ENCODE peak calls at places on chromosomes 11 and 22, in seven cellular contexts. Q, C, E, W, V, F and Y are unnamed samples.
A peak's percentile ranks its signal among the peaks of the same experiment; 100 is the strongest.

GRCh38 chr11:13687271-13687670 is 18.8 kb downstream of the FAR1 start:
- DNase-seq in Q (no peak), C (no peak), E (no peak), W (no peak), V (no peak), F (peak; percentile 57), Y (no peak)

GRCh38 chr11:132501356-132501755 is 1030.9 kb downstream of the OPCML start:
- DNase-seq in Q (no peak), C (no peak), E (no peak), W (no peak), V (no peak), F (no peak), Y (no peak)

GRCh38 chr11:89516496-89516895 is 25.3 kb upstream of the NOX4 start:
- DNase-seq in Q (no peak), C (no peak), E (no peak), W (no peak), V (no peak), F (no peak), Y (no peak)

GRCh38 chr11:75777461-75778110 is 9.0 kb downstream of the DGAT2 start:
- DNase-seq in Q (no peak), C (no peak), E (no peak), W (no peak), V (peak; percentile 26), F (no peak), Y (no peak)

GRCh38 chr11:124174001-124174400 is 9.1 kb upstream of the OR10D3 start:
- DNase-seq in Q (peak; percentile 82), C (peak; percentile 18), E (peak; percentile 4), W (no peak), V (peak; percentile 77), F (peak; percentile 92), Y (peak; percentile 72)

GRCh38 chr11:19648321-19648720 is 64.3 kb upstream of the NAV2 start:
- DNase-seq in Q (no peak), C (no peak), E (no peak), W (no peak), V (no peak), F (peak; percentile 34), Y (no peak)

GRCh38 chr22:23058063-23058462 is 12.3 kb upstream of the GNAZ start:
- DNase-seq in Q (no peak), C (no peak), E (no peak), W (no peak), V (no peak), F (no peak), Y (no peak)

GRCh38 chr11:8732748-8733241 is 50.2 kb downstream of the RPL27A start:
- DNase-seq in Q (peak; percentile 50), C (no peak), E (peak; percentile 27), W (no peak), V (no peak), F (peak; percentile 60), Y (no peak)

GRCh38 chr22:24095816-24096215 is 84.7 kb downstream of the CABIN1 start:
- DNase-seq in Q (no peak), C (no peak), E (no peak), W (no peak), V (no peak), F (no peak), Y (no peak)

GRCh38 chr11:61505106-61505505 is 3.4 kb upstream of the LRRC10B start:
- DNase-seq in Q (no peak), C (no peak), E (no peak), W (no peak), V (no peak), F (no peak), Y (no peak)

GRCh38 chr11:123325535-123325934 is 104.5 kb upstream of the GRAMD1B start:
- DNase-seq in Q (no peak), C (no peak), E (no peak), W (no peak), V (no peak), F (no peak), Y (no peak)

GRCh38 chr22:20211997-20212753 is 55.9 kb downstream of the RTN4R start:
- DNase-seq in Q (no peak), C (no peak), E (no peak), W (no peak), V (peak; percentile 91), F (peak; percentile 23), Y (no peak)

GRCh38 chr11:70628176-70628860 is 230.0 kb downstream of the CTTN start:
- DNase-seq in Q (no peak), C (no peak), E (no peak), W (no peak), V (no peak), F (no peak), Y (no peak)

GRCh38 chr11:64687204-64687603 is 35.8 kb downstream of the NRXN2 start:
- DNase-seq in Q (no peak), C (no peak), E (peak; percentile 91), W (no peak), V (no peak), F (no peak), Y (no peak)

GRCh38 chr11:119835804-119836203 is 106.8 kb upstream of the NECTIN1 start:
- DNase-seq in Q (no peak), C (no peak), E (no peak), W (no peak), V (no peak), F (no peak), Y (no peak)

GRCh38 chr11:18790820-18791174 is 801 bp downstream of the PTPN5 start:
- DNase-seq in Q (no peak), C (no peak), E (no peak), W (no peak), V (no peak), F (no peak), Y (no peak)

GRCh38 chr11:8108430-8108829 is 27.4 kb downstream of the TUB start:
- DNase-seq in Q (no peak), C (no peak), E (no peak), W (no peak), V (no peak), F (no peak), Y (no peak)

GRCh38 chr11:134152692-134153091 is 71.1 kb downstream of the NCAPD3 start:
- DNase-seq in Q (no peak), C (no peak), E (no peak), W (no peak), V (no peak), F (no peak), Y (no peak)

GRCh38 chr22:32208681-32209080 is 3.8 kb upstream of the RFPL2 start:
- DNase-seq in Q (no peak), C (no peak), E (no peak), W (no peak), V (no peak), F (no peak), Y (no peak)